ENCODE peak calls at places on chromosomes 4 and X, in four cellular contexts. R is activated T-helper 1 cell treated with anti-CD3 and anti-CD28 coated beads, Interleukin-2, amount 50 U/mL, for 16 hours; L is activated T-helper 9 cell treated with anti-CD3 and anti-CD28 coated beads, Interleukin-2, amount 50 U/mL, for 16 hours; O is fibroblast of lung. E is an unnamed sample.

GRCh38 chrX:22276781-22277180 is 4.1 kb downstream of the CBLL2 start:
- DNase-seq in R (no peak), L (no peak), O (peak), E (no peak)

GRCh38 chr4:108166441-108167315 is 2.1 kb downstream of the LEF1 start:
- DNase-seq in R (peak), L (peak), O (peak), E (no peak)

GRCh38 chr4:36280555-36280954 is 861 bp upstream of the DTHD1 start:
- DNase-seq in R (no peak), L (no peak), O (no peak), E (no peak)

GRCh38 chr4:119678761-119679160 is 50.2 kb upstream of the PDE5A start:
- DNase-seq in R (no peak), L (no peak), O (no peak), E (no peak)

GRCh38 chr4:106803107-106803506 is 233.0 kb downstream of the DKK2 start:
- DNase-seq in R (no peak), L (no peak), O (no peak), E (no peak)

GRCh38 chrX:130100180-130100579 is 10.1 kb downstream of the ELF4 start:
- DNase-seq in R (no peak), L (no peak), O (peak), E (no peak)

GRCh38 chr4:3670521-3671519 is 95.4 kb upstream of the ADRA2C start:
- DNase-seq in R (no peak), L (no peak), O (no peak), E (no peak)

GRCh38 chrX:16743604-16744325 is 24.4 kb downstream of the SYAP1 start:
- DNase-seq in R (no peak), L (no peak), O (peak), E (no peak)

GRCh38 chrX:43702079-43702524 is 46.0 kb downstream of the MAOA start:
- DNase-seq in R (no peak), L (no peak), O (no peak), E (no peak)

GRCh38 chrX:29699214-29699613 is 516.1 kb upstream of the MAGEB2 start:
- DNase-seq in R (no peak), L (no peak), O (peak), E (no peak)

GRCh38 chr4:115781528-115782146 is 668.2 kb upstream of the NDST4 start:
- DNase-seq in R (no peak), L (no peak), O (no peak), E (peak)

GRCh38 chr4:123744664-123745290 is 348.2 kb downstream of the SPRY1 start:
- DNase-seq in R (no peak), L (no peak), O (peak), E (no peak)

GRCh38 chrX:117987376-117987775 is 129.2 kb downstream of the KLHL13 start:
- DNase-seq in R (no peak), L (no peak), O (peak), E (no peak)

GRCh38 chrX:41265615-41266014 is 68.3 kb upstream of the DDX3X start:
- DNase-seq in R (peak), L (peak), O (peak), E (peak)